ENCODE peak calls at places on chromosomes 2 and 18, in ten cellular contexts. V is posterior cingulate gyrus, J is foreskin fibroblast, X is aorta, E is non-pigmented ciliary epithelial cell, M is NCI-H2171, B is islet precursor cell, Y is psoas muscle, L is NAMALWA, N is OCI-LY7. P is an unnamed sample.

GRCh38 chr2:233178994-233179847 is 72.3 kb upstream of the ATG16L1 start:
- DNase-seq in E (no peak), V (peak; percentile 35), N (no peak), L (no peak), Y (no peak), J (no peak), B (no peak), M (no peak), X (no peak), P (no peak)

GRCh38 chr2:143321994-143322393 is 192.8 kb downstream of the ARHGAP15 start:
- DNase-seq in Y (no peak), E (no peak), V (no peak), B (no peak), M (no peak), J (no peak), L (no peak), N (no peak), X (no peak), P (no peak)

GRCh38 chr18:48637081-48637990 is 98.5 kb downstream of the CTIF start:
- DNase-seq in N (no peak), B (no peak), J (no peak), X (no peak), L (no peak), E (no peak), V (no peak), M (no peak), Y (no peak), P (no peak)

GRCh38 chr2:231946241-231946814 is 15.2 kb upstream of the DIS3L2 start:
- DNase-seq in X (no peak), J (no peak), E (no peak), V (no peak), L (no peak), Y (no peak), N (no peak), B (no peak), M (no peak), P (no peak)

GRCh38 chr2:188042412-188042811 is 249.3 kb upstream of the GULP1 start:
- DNase-seq in Y (no peak), M (no peak), X (no peak), V (no peak), E (peak; percentile 31), N (no peak), B (no peak), L (no peak), J (peak; percentile 78), P (no peak)

GRCh38 chr2:226306969-226307368 is 492.7 kb downstream of the IRS1 start:
- DNase-seq in B (no peak), M (no peak), J (no peak), X (no peak), V (no peak), N (no peak), Y (no peak), E (no peak), L (no peak), P (no peak)

GRCh38 chr2:211745295-211746097 is 793.1 kb downstream of the ERBB4 start:
- DNase-seq in N (peak; percentile 67), V (peak; percentile 36), J (peak; percentile 34), Y (peak; percentile 16), M (peak; percentile 30), E (peak; percentile 41), B (peak; percentile 84), X (no peak), L (peak; percentile 68), P (no peak)

GRCh38 chr2:11669454-11670291 is at the start of gene NTSR2:
- DNase-seq in J (peak; percentile 83), E (no peak), B (peak; percentile 89), M (no peak), N (no peak), Y (peak; percentile 74), V (peak; percentile 44), X (peak; percentile 87), L (no peak), P (no peak)

GRCh38 chr18:35485852-35486251 is 11.9 kb downstream of the INO80C start:
- DNase-seq in E (no peak), J (no peak), Y (no peak), B (no peak), V (no peak), M (no peak), L (no peak), X (no peak), N (no peak), P (no peak)

GRCh38 chr18:79586436-79587297 is 92.9 kb upstream of the CTDP1 start:
- DNase-seq in X (peak; percentile 68), Y (no peak), V (no peak), B (peak; percentile 35), N (no peak), L (no peak), M (no peak), J (no peak), E (no peak), P (no peak)

GRCh38 chr2:235024951-235025773 is 73.3 kb downstream of the SH3BP4 start:
- DNase-seq in M (peak; percentile 16), J (peak; percentile 64), X (no peak), L (no peak), Y (no peak), E (no peak), V (peak; percentile 36), B (no peak), N (no peak), P (no peak)

GRCh38 chr2:222431859-222432258 is 7.5 kb downstream of the SGPP2 start:
- DNase-seq in V (no peak), M (no peak), X (no peak), L (no peak), E (no peak), B (no peak), N (no peak), J (no peak), Y (no peak), P (no peak)

GRCh38 chr2:83851066-83851465 is 608.0 kb downstream of the SUCLG1 start:
- DNase-seq in N (no peak), X (no peak), J (no peak), M (no peak), V (no peak), B (no peak), L (no peak), Y (no peak), E (no peak), P (no peak)

GRCh38 chr2:74982581-74982980 is 24.1 kb downstream of the POLE4 start:
- DNase-seq in N (no peak), Y (no peak), X (no peak), J (peak; percentile 38), E (no peak), B (no peak), V (no peak), L (peak; percentile 14), M (no peak), P (no peak)

GRCh38 chr18:54742654-54743053 is 85.6 kb upstream of the RAB27B start:
- DNase-seq in V (peak; percentile 12), X (no peak), L (no peak), J (peak; percentile 98), Y (peak; percentile 24), B (no peak), M (no peak), N (no peak), E (peak; percentile 95), P (no peak)

GRCh38 chr2:8403871-8404270 is 278.0 kb upstream of the ID2 start:
- DNase-seq in J (no peak), E (no peak), L (no peak), N (no peak), B (peak; percentile 71), Y (no peak), V (no peak), M (no peak), X (no peak), P (no peak)

GRCh38 chr2:72946466-72946865 is 29.1 kb downstream of the EMX1 start:
- DNase-seq in B (no peak), Y (no peak), L (no peak), V (no peak), X (no peak), E (no peak), J (no peak), M (no peak), N (no peak), P (no peak)

GRCh38 chr18:76494181-76494540 is 881 bp downstream of the ZNF516 start:
- DNase-seq in B (peak; percentile 78), V (no peak), J (peak; percentile 78), Y (peak; percentile 30), E (no peak), N (peak; percentile 37), M (no peak), L (peak; percentile 64), X (peak; percentile 76), P (no peak)

GRCh38 chr2:68722712-68723111 is 11.9 kb upstream of the ARHGAP25 start:
- DNase-seq in N (peak; percentile 53), E (no peak), X (no peak), L (no peak), M (no peak), Y (no peak), V (no peak), J (no peak), B (no peak), P (no peak)

GRCh38 chr18:26909599-26910290 is 44.2 kb upstream of the AQP4 start:
- DNase-seq in J (no peak), L (no peak), X (no peak), V (peak; percentile 22), E (no peak), M (no peak), Y (no peak), N (no peak), B (peak; percentile 74), P (no peak)

GRCh38 chr2:98311090-98311489 is 35.2 kb upstream of the CNGA3 start:
- DNase-seq in E (no peak), L (no peak), V (no peak), M (no peak), Y (no peak), N (no peak), X (no peak), B (no peak), J (no peak), P (no peak)

GRCh38 chr2:112646102-112646719 is 472 bp downstream of the SLC20A1 start:
- DNase-seq in B (no peak), M (peak; percentile 65), Y (peak; percentile 66), J (no peak), N (peak; percentile 65), X (peak; percentile 87), E (no peak), V (no peak), L (no peak), P (peak; percentile 36)

GRCh38 chr2:216878072-216878471 is 18.2 kb upstream of the TNP1 start:
- DNase-seq in E (no peak), Y (no peak), N (no peak), V (no peak), B (no peak), L (no peak), J (no peak), X (no peak), M (no peak), P (no peak)

GRCh38 chr2:209872675-209873074 is 101.0 kb downstream of the UNC80 start:
- DNase-seq in J (no peak), L (no peak), Y (no peak), E (no peak), X (no peak), M (no peak), B (peak; percentile 78), N (no peak), V (peak; percentile 44), P (no peak)

GRCh38 chr2:217332866-217333265 is 473.0 kb upstream of the TNP1 start:
- DNase-seq in X (no peak), V (no peak), N (no peak), L (no peak), M (no peak), J (no peak), B (peak; percentile 80), E (no peak), Y (no peak), P (no peak)

P was measured in T-helper 17 cell.